ENCODE peak calls at places on chromosomes 2 and 18, in eight cellular contexts. Q is iris pigment epithelial cell, Z is stromal cell of bone marrow, V is T-helper 9 cell, U is T follicular helper cell, B is endothelial cell, Y is left lung, T is frontal cortex. J is an unnamed sample.

GRCh38 chr2:199443589-199444130 is 14.1 kb downstream of the SATB2 start:
- DNase-seq in Q (no peak), Z (no peak), V (no peak), U (no peak), B (no peak), Y (no peak), T (no peak), J (no peak)

GRCh38 chr2:99928472-99929053 is 213.8 kb downstream of the AFF3 start:
- DNase-seq in Q (no peak), Z (no peak), V (no peak), U (no peak), B (no peak), Y (no peak), T (no peak), J (no peak)

GRCh38 chr2:217775920-217776503 is 226.8 kb downstream of the TNS1 start:
- DNase-seq in Q (no peak), Z (no peak), V (no peak), U (no peak), B (no peak), Y (no peak), T (no peak), J (no peak)

GRCh38 chr2:23673830-23674679 is 252.9 kb downstream of the ATAD2B start:
- DNase-seq in Q (no peak), Z (no peak), V (no peak), U (no peak), B (peak), Y (peak), T (no peak), J (no peak)

GRCh38 chr2:70248810-70249438 is 496 bp upstream of the TIA1 start:
- DNase-seq in Q (peak), Z (peak), V (peak), U (peak), B (peak), Y (no peak), T (peak), J (peak)

GRCh38 chr2:30178618-30179404 is 32.0 kb downstream of the YPEL5 start:
- DNase-seq in Q (peak), Z (peak), V (no peak), U (no peak), B (no peak), Y (no peak), T (peak), J (peak)

GRCh38 chr2:35783723-35784122 is 571.9 kb upstream of the CRIM1 start:
- DNase-seq in Q (peak), Z (no peak), V (no peak), U (no peak), B (no peak), Y (no peak), T (no peak), J (no peak)

GRCh38 chr18:23141022-23141999 is 6.0 kb downstream of the CABLES1 start:
- DNase-seq in Q (peak), Z (no peak), V (no peak), U (no peak), B (no peak), Y (no peak), T (no peak), J (no peak)

GRCh38 chr2:191635333-191636234 is 42.4 kb upstream of the NABP1 start:
- DNase-seq in Q (peak), Z (peak), V (no peak), U (no peak), B (no peak), Y (no peak), T (no peak), J (no peak)

GRCh38 chr2:74740395-74741075 is 86.5 kb downstream of the SEMA4F start:
- DNase-seq in Q (peak), Z (peak), V (no peak), U (no peak), B (no peak), Y (peak), T (no peak), J (no peak)

GRCh38 chr18:6807504-6808257 is 78.2 kb downstream of the ARHGAP28 start:
- DNase-seq in Q (no peak), Z (no peak), V (no peak), U (no peak), B (peak), Y (no peak), T (no peak), J (no peak)

GRCh38 chr2:43333096-43333655 is 106.8 kb upstream of the ZFP36L2 start:
- DNase-seq in Q (no peak), Z (no peak), V (no peak), U (no peak), B (no peak), Y (no peak), T (no peak), J (no peak)

GRCh38 chr2:9895669-9896068 is 52.4 kb downstream of the TAF1B start:
- DNase-seq in Q (no peak), Z (no peak), V (no peak), U (no peak), B (no peak), Y (no peak), T (no peak), J (no peak)

GRCh38 chr18:62725896-62726295 is 10.6 kb downstream of the PHLPP1 start:
- DNase-seq in Q (no peak), Z (no peak), V (no peak), U (no peak), B (no peak), Y (no peak), T (no peak), J (no peak)

GRCh38 chr2:51995293-51995692 is 963.4 kb upstream of the NRXN1 start:
- DNase-seq in Q (peak), Z (peak), V (no peak), U (no peak), B (no peak), Y (no peak), T (no peak), J (no peak)

GRCh38 chr2:213122730-213123129 is 28.7 kb downstream of the IKZF2 start:
- DNase-seq in Q (no peak), Z (no peak), V (no peak), U (no peak), B (no peak), Y (no peak), T (no peak), J (no peak)

GRCh38 chr2:240392084-240392947 is 43.1 kb upstream of the GPC1 start:
- DNase-seq in Q (no peak), Z (no peak), V (no peak), U (no peak), B (no peak), Y (peak), T (no peak), J (no peak)